ENCODE peak calls at places on chromosomes 4 and X, in seven cellular contexts. One of them, this sample, is unnamed.

GRCh38 chr4:47640911-47641310 is 155.8 kb downstream of the ATP10D start:
- DNase-seq in transverse colon: no peak
- DNase-seq in tibial nerve: no peak
- DNase-seq in psoas muscle: no peak
- DNase-seq in astrocyte of the spinal cord: peak
- DNase-seq in OCI-LY7: no peak
- DNase-seq in progenitor cell of endocrine pancreas: no peak
- DNase-seq in this sample: no peak

GRCh38 chr4:12439633-12440305 is 1011.1 kb upstream of the HS3ST1 start:
- DNase-seq in psoas muscle: no peak
- DNase-seq in astrocyte of the spinal cord: no peak
- DNase-seq in OCI-LY7: no peak
- DNase-seq in progenitor cell of endocrine pancreas: no peak
- DNase-seq in tibial nerve: no peak
- DNase-seq in transverse colon: no peak
- DNase-seq in this sample: no peak

GRCh38 chr4:6873792-6874461 is 35.7 kb upstream of the TBC1D14 start:
- DNase-seq in tibial nerve: peak
- DNase-seq in astrocyte of the spinal cord: peak
- DNase-seq in OCI-LY7: peak
- DNase-seq in psoas muscle: peak
- DNase-seq in progenitor cell of endocrine pancreas: peak
- DNase-seq in transverse colon: peak
- DNase-seq in this sample: peak

GRCh38 chrX:9767375-9767774 is 1.7 kb upstream of the GPR143 start:
- DNase-seq in psoas muscle: no peak
- DNase-seq in progenitor cell of endocrine pancreas: no peak
- DNase-seq in transverse colon: no peak
- DNase-seq in tibial nerve: no peak
- DNase-seq in OCI-LY7: peak
- DNase-seq in astrocyte of the spinal cord: no peak
- DNase-seq in this sample: no peak

GRCh38 chrX:33840176-33840575 is 291.9 kb downstream of the FAM47A start:
- DNase-seq in transverse colon: no peak
- DNase-seq in OCI-LY7: no peak
- DNase-seq in progenitor cell of endocrine pancreas: no peak
- DNase-seq in psoas muscle: no peak
- DNase-seq in tibial nerve: peak
- DNase-seq in astrocyte of the spinal cord: no peak
- DNase-seq in this sample: no peak

GRCh38 chrX:64842492-64842891 is 133.8 kb downstream of the ZC4H2 start:
- DNase-seq in astrocyte of the spinal cord: no peak
- DNase-seq in transverse colon: no peak
- DNase-seq in tibial nerve: no peak
- DNase-seq in psoas muscle: no peak
- DNase-seq in progenitor cell of endocrine pancreas: no peak
- DNase-seq in OCI-LY7: peak
- DNase-seq in this sample: no peak

GRCh38 chrX:73916931-73917657 is 354.1 kb downstream of the CHIC1 start:
- DNase-seq in progenitor cell of endocrine pancreas: no peak
- DNase-seq in astrocyte of the spinal cord: peak
- DNase-seq in tibial nerve: no peak
- DNase-seq in transverse colon: no peak
- DNase-seq in psoas muscle: no peak
- DNase-seq in OCI-LY7: no peak
- DNase-seq in this sample: no peak

GRCh38 chrX:42746606-42747005 is 31.4 kb downstream of the PPP1R2C start:
- DNase-seq in OCI-LY7: no peak
- DNase-seq in tibial nerve: no peak
- DNase-seq in progenitor cell of endocrine pancreas: no peak
- DNase-seq in transverse colon: no peak
- DNase-seq in psoas muscle: no peak
- DNase-seq in astrocyte of the spinal cord: peak
- DNase-seq in this sample: no peak

GRCh38 chr4:14984452-14984851 is 17.8 kb upstream of the CPEB2 start:
- DNase-seq in OCI-LY7: no peak
- DNase-seq in tibial nerve: no peak
- DNase-seq in psoas muscle: no peak
- DNase-seq in progenitor cell of endocrine pancreas: no peak
- DNase-seq in transverse colon: no peak
- DNase-seq in astrocyte of the spinal cord: no peak
- DNase-seq in this sample: no peak

GRCh38 chr4:120517966-120518365 is 404.6 kb downstream of the PRDM5 start:
- DNase-seq in transverse colon: peak
- DNase-seq in psoas muscle: no peak
- DNase-seq in astrocyte of the spinal cord: peak
- DNase-seq in tibial nerve: peak
- DNase-seq in OCI-LY7: no peak
- DNase-seq in progenitor cell of endocrine pancreas: no peak
- DNase-seq in this sample: no peak

DNA sequence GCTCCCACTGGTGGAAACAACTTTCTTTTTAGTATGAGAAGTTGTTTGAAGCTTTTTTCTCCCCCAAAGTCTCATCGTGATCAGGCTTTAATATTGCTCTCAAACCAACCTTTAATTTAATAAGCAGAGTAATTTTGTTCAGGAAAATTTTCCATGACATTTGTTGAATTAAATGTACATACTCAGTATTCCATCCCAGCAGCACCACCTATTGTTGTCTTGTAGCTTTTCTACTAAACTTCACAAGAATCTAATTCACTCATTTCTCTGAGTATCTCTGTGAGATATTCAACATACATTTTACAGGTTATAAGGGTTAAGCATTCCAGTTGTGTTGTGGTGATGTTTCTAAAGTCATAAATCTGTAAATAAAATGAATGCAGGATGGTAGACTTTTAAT is 218.3 kb upstream of the HAND2 start:
- DNase-seq in progenitor cell of endocrine pancreas: no peak
- DNase-seq in tibial nerve: no peak
- DNase-seq in astrocyte of the spinal cord: no peak
- DNase-seq in OCI-LY7: no peak
- DNase-seq in psoas muscle: no peak
- DNase-seq in transverse colon: no peak
- DNase-seq in this sample: no peak
- TF ChIP-seq CTCF in progenitor cell of endocrine pancreas: no peak
- TF ChIP-seq CTCF in tibial nerve: no peak
- TF ChIP-seq CTCF in astrocyte of the spinal cord: no peak
- TF ChIP-seq CTCF in OCI-LY7: no peak
- TF ChIP-seq CTCF in psoas muscle: no peak
- TF ChIP-seq CTCF in transverse colon: no peak
- TF ChIP-seq CTCF in this sample: no peak

DNA sequence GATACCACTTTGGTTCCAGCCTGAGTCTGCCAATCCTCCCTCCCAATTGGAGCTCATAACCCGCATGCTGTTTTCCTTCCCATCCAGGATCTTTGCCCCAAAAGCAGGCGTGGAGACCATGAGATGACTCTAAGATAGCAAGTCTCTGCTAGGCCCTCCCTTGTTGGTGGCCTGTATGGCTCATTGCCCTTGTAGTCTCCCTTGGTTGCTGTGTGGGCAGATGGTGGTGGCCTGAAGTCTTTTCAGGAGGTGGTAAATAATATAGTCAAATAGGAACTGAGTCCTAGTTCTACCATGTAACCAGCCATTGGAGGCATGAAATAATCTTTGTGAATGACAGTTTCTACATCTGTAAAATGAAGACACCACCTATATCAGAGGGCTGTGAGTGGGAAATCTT is 1.2 kb downstream of the ATP6AP1 start:
- DNase-seq in transverse colon: no peak
- DNase-seq in astrocyte of the spinal cord: no peak
- DNase-seq in psoas muscle: no peak
- DNase-seq in tibial nerve: no peak
- DNase-seq in progenitor cell of endocrine pancreas: no peak
- DNase-seq in OCI-LY7: no peak
- DNase-seq in this sample: no peak
- TF ChIP-seq CTCF in transverse colon: no peak
- TF ChIP-seq CTCF in astrocyte of the spinal cord: no peak
- TF ChIP-seq CTCF in psoas muscle: no peak
- TF ChIP-seq CTCF in tibial nerve: no peak
- TF ChIP-seq CTCF in progenitor cell of endocrine pancreas: no peak
- TF ChIP-seq CTCF in OCI-LY7: no peak
- TF ChIP-seq CTCF in this sample: no peak

DNA sequence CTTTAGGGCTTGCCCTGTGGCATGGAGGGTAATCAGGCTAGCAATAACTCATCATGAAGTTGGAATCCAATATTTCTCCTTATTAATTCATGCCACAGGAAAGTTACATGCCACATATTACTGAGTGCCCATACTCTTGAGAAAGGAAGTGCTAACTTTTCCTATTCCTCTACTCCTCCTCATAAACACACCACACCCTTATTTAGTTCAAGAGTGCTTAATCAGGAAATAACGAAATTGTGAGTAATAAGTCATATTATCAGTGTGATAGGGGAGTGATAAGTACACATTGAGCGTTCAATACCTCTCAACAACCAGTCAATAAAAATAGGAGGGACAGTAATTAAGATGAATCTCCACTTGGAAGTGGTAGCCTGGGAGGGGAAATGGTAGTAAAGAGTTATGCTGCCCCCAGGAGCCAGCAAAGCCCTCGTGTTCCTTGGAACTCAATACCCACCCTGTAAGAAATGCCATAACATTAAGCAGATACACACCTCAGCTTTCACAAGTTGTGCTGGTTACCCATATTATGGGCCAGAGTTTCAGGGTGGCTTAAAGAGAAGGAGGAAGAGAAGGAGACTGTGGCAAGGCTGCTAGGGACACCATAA is 410.0 kb upstream of the NR3C2 start:
- DNase-seq in psoas muscle: no peak
- DNase-seq in OCI-LY7: no peak
- DNase-seq in progenitor cell of endocrine pancreas: no peak
- DNase-seq in astrocyte of the spinal cord: no peak
- DNase-seq in tibial nerve: no peak
- DNase-seq in transverse colon: no peak
- DNase-seq in this sample: no peak
- TF ChIP-seq CTCF in psoas muscle: peak
- TF ChIP-seq CTCF in OCI-LY7: no peak
- TF ChIP-seq CTCF in progenitor cell of endocrine pancreas: no peak
- TF ChIP-seq CTCF in astrocyte of the spinal cord: no peak
- TF ChIP-seq CTCF in tibial nerve: no peak
- TF ChIP-seq CTCF in transverse colon: no peak
- TF ChIP-seq CTCF in this sample: no peak

GRCh38 chr4:16198271-16198670 is 28.0 kb downstream of the TAPT1 start:
- DNase-seq in progenitor cell of endocrine pancreas: no peak
- DNase-seq in transverse colon: no peak
- DNase-seq in astrocyte of the spinal cord: no peak
- DNase-seq in tibial nerve: no peak
- DNase-seq in OCI-LY7: no peak
- DNase-seq in psoas muscle: no peak
- DNase-seq in this sample: no peak

GRCh38 chr4:16197842-16198241 is 28.4 kb downstream of the TAPT1 start:
- DNase-seq in astrocyte of the spinal cord: no peak
- DNase-seq in tibial nerve: no peak
- DNase-seq in OCI-LY7: no peak
- DNase-seq in progenitor cell of endocrine pancreas: no peak
- DNase-seq in psoas muscle: no peak
- DNase-seq in transverse colon: no peak
- DNase-seq in this sample: no peak

GRCh38 chr4:16195209-16195608 is 31.1 kb downstream of the TAPT1 start:
- DNase-seq in astrocyte of the spinal cord: no peak
- DNase-seq in OCI-LY7: no peak
- DNase-seq in psoas muscle: no peak
- DNase-seq in tibial nerve: no peak
- DNase-seq in transverse colon: no peak
- DNase-seq in progenitor cell of endocrine pancreas: no peak
- DNase-seq in this sample: no peak

GRCh38 chr4:16199132-16199531 is 27.1 kb downstream of the TAPT1 start:
- DNase-seq in astrocyte of the spinal cord: peak
- DNase-seq in OCI-LY7: peak
- DNase-seq in transverse colon: no peak
- DNase-seq in tibial nerve: no peak
- DNase-seq in progenitor cell of endocrine pancreas: no peak
- DNase-seq in psoas muscle: no peak
- DNase-seq in this sample: no peak

GRCh38 chr4:16196482-16197393 is 29.5 kb downstream of the TAPT1 start:
- DNase-seq in transverse colon: no peak
- DNase-seq in tibial nerve: no peak
- DNase-seq in OCI-LY7: no peak
- DNase-seq in psoas muscle: no peak
- DNase-seq in progenitor cell of endocrine pancreas: no peak
- DNase-seq in astrocyte of the spinal cord: peak
- DNase-seq in this sample: peak
- TF ChIP-seq CTCF in transverse colon: peak
- TF ChIP-seq CTCF in tibial nerve: peak
- TF ChIP-seq CTCF in OCI-LY7: no peak
- TF ChIP-seq CTCF in psoas muscle: peak
- TF ChIP-seq CTCF in progenitor cell of endocrine pancreas: peak
- TF ChIP-seq CTCF in astrocyte of the spinal cord: peak
- TF ChIP-seq CTCF in this sample: peak

DNA sequence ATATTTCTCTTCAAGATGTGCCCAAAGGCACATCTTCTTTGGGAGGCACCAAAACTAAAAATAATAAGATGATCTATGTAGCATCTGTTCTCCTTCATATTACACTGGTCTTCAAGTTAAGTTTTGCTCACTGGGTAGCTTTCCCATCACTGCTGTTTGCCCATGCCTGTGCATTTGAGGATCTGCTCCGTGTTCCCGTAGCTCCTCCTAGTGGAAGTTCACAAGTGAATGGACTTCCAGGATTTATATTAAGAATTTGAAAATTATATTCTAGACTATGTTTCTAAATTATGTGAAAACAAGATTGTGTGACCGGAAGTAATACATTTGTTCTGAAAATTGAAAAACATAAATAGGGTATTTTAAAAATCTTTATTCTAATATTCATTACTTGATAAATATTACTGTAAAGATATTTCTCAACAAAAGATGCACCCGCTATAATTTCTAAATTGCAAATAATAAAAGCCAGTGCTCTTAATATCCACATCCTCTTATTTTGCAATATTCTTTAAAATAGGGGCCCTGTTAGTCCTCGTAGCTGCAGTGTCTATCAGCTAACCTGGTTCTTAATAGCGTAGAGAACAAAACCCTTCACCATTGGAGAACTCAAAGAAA is 147.7 kb downstream of the RBM46 start:
- DNase-seq in astrocyte of the spinal cord: peak
- DNase-seq in OCI-LY7: no peak
- DNase-seq in progenitor cell of endocrine pancreas: no peak
- DNase-seq in tibial nerve: no peak
- DNase-seq in psoas muscle: no peak
- DNase-seq in transverse colon: no peak
- DNase-seq in this sample: no peak
- TF ChIP-seq CTCF in astrocyte of the spinal cord: peak
- TF ChIP-seq CTCF in OCI-LY7: peak
- TF ChIP-seq CTCF in progenitor cell of endocrine pancreas: peak
- TF ChIP-seq CTCF in tibial nerve: no peak
- TF ChIP-seq CTCF in psoas muscle: no peak
- TF ChIP-seq CTCF in transverse colon: no peak
- TF ChIP-seq CTCF in this sample: peak